ENCODE peak calls at places on chromosomes 6 and 20, in four cellular contexts. One of them, this sample, is unnamed.

GRCh38 chr6:11251553-11252358 is 19.3 kb upstream of the NEDD9 start:
- DNase-seq in Panc1: no peak
- DNase-seq in prostate gland: no peak
- DNase-seq in uterus: peak
- DNase-seq in this sample: no peak

GRCh38 chr6:161639772-161640171 is 365.9 kb upstream of the AGPAT4 start:
- DNase-seq in uterus: no peak
- DNase-seq in Panc1: no peak
- DNase-seq in prostate gland: no peak
- DNase-seq in this sample: no peak

GRCh38 chr6:20200761-20201160 is 11.5 kb downstream of the MBOAT1 start:
- DNase-seq in uterus: no peak
- DNase-seq in prostate gland: no peak
- DNase-seq in Panc1: no peak
- DNase-seq in this sample: no peak

GRCh38 chr6:3899970-3900439 is 50.8 kb downstream of the FAM50B start:
- DNase-seq in uterus: peak
- DNase-seq in Panc1: no peak
- DNase-seq in prostate gland: no peak
- DNase-seq in this sample: peak

GRCh38 chr6:39302669-39303424 is 11.4 kb downstream of the KCNK17 start:
- DNase-seq in Panc1: peak
- DNase-seq in uterus: peak
- DNase-seq in prostate gland: peak
- DNase-seq in this sample: peak

GRCh38 chr6:82570083-82570482 is 206.5 kb downstream of the TPBG start:
- DNase-seq in uterus: no peak
- DNase-seq in prostate gland: no peak
- DNase-seq in Panc1: no peak
- DNase-seq in this sample: no peak

GRCh38 chr6:111912904-111913303 is 39.7 kb upstream of the FYN start:
- DNase-seq in uterus: no peak
- DNase-seq in prostate gland: no peak
- DNase-seq in Panc1: no peak
- DNase-seq in this sample: no peak

GRCh38 chr6:110180228-110181008 is at the start of gene CDC40:
- DNase-seq in prostate gland: peak
- DNase-seq in Panc1: no peak
- DNase-seq in uterus: peak
- DNase-seq in this sample: peak

GRCh38 chr6:76418657-76419217 is 346.3 kb upstream of the IMPG1 start:
- DNase-seq in prostate gland: peak
- DNase-seq in Panc1: no peak
- DNase-seq in uterus: no peak
- DNase-seq in this sample: no peak

GRCh38 chr6:7138111-7138510 is 30.4 kb downstream of the RREB1 start:
- DNase-seq in prostate gland: no peak
- DNase-seq in uterus: no peak
- DNase-seq in Panc1: no peak
- DNase-seq in this sample: no peak

GRCh38 chr6:134052776-134053120 is 324 bp upstream of the SLC2A12 start:
- DNase-seq in prostate gland: no peak
- DNase-seq in Panc1: no peak
- DNase-seq in uterus: no peak
- DNase-seq in this sample: no peak

GRCh38 chr20:13105071-13105470 is 96.3 kb downstream of the SPTLC3 start:
- DNase-seq in prostate gland: no peak
- DNase-seq in Panc1: no peak
- DNase-seq in uterus: no peak
- DNase-seq in this sample: no peak

GRCh38 chr20:7193681-7194080 is 426.2 kb downstream of the BMP2 start:
- DNase-seq in uterus: no peak
- DNase-seq in Panc1: no peak
- DNase-seq in prostate gland: no peak
- DNase-seq in this sample: no peak

GRCh38 chr20:51763965-51764602 is 4.1 kb downstream of the ATP9A start:
- DNase-seq in uterus: no peak
- DNase-seq in prostate gland: no peak
- DNase-seq in Panc1: no peak
- DNase-seq in this sample: no peak

GRCh38 chr6:84410377-84410776 is 182.9 kb upstream of the CEP162 start:
- DNase-seq in Panc1: no peak
- DNase-seq in uterus: no peak
- DNase-seq in prostate gland: no peak
- DNase-seq in this sample: no peak

DNA sequence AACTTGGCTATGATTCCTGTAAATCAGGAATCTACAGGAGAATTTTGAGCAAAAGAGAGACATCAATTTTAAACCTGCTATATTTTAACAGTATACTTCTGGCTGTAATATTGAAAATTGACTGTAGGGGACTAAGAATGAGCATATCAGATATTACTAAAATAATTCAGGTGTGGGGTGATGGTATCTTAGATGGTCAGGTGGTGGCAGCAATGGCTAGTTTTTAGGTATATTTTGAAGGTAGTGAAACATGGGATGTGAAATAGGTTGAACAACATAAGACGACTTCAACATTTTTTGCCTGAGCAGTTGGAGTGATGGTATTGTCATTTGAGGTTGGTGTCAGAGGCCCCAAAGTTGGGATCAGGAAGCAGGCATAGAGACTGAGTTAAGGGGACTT is 32.1 kb downstream of the FAM83B start:
- DNase-seq in uterus: no peak
- DNase-seq in Panc1: peak
- DNase-seq in prostate gland: no peak
- DNase-seq in this sample: no peak
- H3K27ac ChIP-seq in uterus: no peak
- H3K27ac ChIP-seq in Panc1: no peak
- H3K27ac ChIP-seq in prostate gland: no peak
- H3K27ac ChIP-seq in this sample: no peak

GRCh38 chr6:41512146-41512701 is 34.0 kb upstream of the FOXP4 start:
- DNase-seq in Panc1: no peak
- DNase-seq in prostate gland: no peak
- DNase-seq in uterus: no peak
- DNase-seq in this sample: no peak

GRCh38 chr6:41509596-41509995 is 36.6 kb upstream of the FOXP4 start:
- DNase-seq in prostate gland: no peak
- DNase-seq in Panc1: no peak
- DNase-seq in uterus: peak
- DNase-seq in this sample: no peak

GRCh38 chr6:41505084-41506049 is 40.8 kb upstream of the FOXP4 start:
- DNase-seq in Panc1: no peak
- DNase-seq in uterus: peak
- DNase-seq in prostate gland: peak
- DNase-seq in this sample: peak

GRCh38 chr6:41511443-41512060 is 34.6 kb upstream of the FOXP4 start:
- DNase-seq in Panc1: no peak
- DNase-seq in prostate gland: no peak
- DNase-seq in uterus: no peak
- DNase-seq in this sample: no peak

DNA sequence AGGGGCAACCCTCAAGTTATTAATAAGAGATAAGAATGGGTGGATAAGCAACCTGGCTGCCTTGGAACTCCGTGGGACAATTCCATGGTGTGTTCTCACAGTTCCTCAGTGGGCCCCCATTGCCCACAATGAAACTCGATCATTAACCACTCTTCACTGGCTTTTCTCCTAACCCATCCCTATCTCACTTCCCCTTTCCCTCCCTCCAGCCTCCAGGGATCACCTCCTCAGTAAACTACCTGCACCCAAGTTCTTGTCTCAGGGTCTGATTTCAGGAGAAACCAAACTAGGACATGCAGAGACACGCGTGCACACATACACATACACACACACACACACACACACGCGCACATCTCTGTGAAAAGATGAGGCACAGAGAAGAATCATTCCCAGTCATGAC is 37.7 kb upstream of the FOXP4 start:
- DNase-seq in prostate gland: no peak
- DNase-seq in Panc1: no peak
- DNase-seq in uterus: no peak
- DNase-seq in this sample: no peak
- H3K4me3 ChIP-seq in prostate gland: no peak
- H3K4me3 ChIP-seq in Panc1: no peak
- H3K4me3 ChIP-seq in uterus: no peak
- H3K4me3 ChIP-seq in this sample: no peak

DNA sequence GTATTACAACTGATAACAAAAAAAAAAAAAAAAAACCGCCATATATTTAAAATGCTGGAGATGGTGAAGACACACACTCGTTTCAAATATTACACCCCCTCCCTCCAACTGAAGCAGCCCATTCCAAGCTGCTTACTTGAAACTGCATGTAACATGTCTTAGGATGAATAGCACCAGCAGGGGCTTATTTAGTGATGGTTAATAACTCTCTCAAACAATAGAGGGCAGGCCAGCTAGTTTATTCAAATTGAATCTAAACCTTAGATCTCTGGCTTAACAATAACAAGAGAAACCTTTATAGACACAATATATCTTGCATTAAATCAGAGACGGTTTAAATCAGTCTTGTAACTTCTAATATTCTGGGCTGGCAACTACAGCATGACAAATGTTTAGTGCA is 9.3 kb upstream of the JPH2 start:
- DNase-seq in prostate gland: no peak
- DNase-seq in Panc1: no peak
- DNase-seq in uterus: no peak
- DNase-seq in this sample: no peak
- H3K27ac ChIP-seq in prostate gland: no peak
- H3K27ac ChIP-seq in Panc1: no peak
- H3K27ac ChIP-seq in uterus: no peak
- H3K27ac ChIP-seq in this sample: no peak

GRCh38 chr6:154996841-154997311 is 1.8 kb downstream of the TIAM2 start:
- DNase-seq in Panc1: no peak
- DNase-seq in prostate gland: no peak
- DNase-seq in uterus: no peak
- DNase-seq in this sample: no peak
- H3K4me3 ChIP-seq in Panc1: peak
- H3K4me3 ChIP-seq in prostate gland: no peak
- H3K4me3 ChIP-seq in uterus: no peak
- H3K4me3 ChIP-seq in this sample: no peak

GRCh38 chr6:101178748-101179147 is 214.8 kb upstream of the GRIK2 start:
- DNase-seq in Panc1: no peak
- DNase-seq in uterus: no peak
- DNase-seq in prostate gland: no peak
- DNase-seq in this sample: no peak
- H3K27ac ChIP-seq in Panc1: no peak
- H3K27ac ChIP-seq in uterus: no peak
- H3K27ac ChIP-seq in prostate gland: no peak
- H3K27ac ChIP-seq in this sample: no peak

This sample was measured in suprapubic skin.